ENCODE peak calls at places on chromosome 9, in nine cellular contexts. D is GM23338, W is tibial artery, C is bronchial epithelial cell, B is GM06990, U is mucosa of descending colon, K is IMR-90, T is uterus, L is ovary. H is an unnamed sample.

GRCh38 chr9:127583605-127584053 is 28.4 kb upstream of the STXBP1 start:
- DNase-seq in K (peak), L (no peak), C (peak), B (no peak), W (no peak), D (no peak), T (no peak), U (no peak), H (peak)

GRCh38 chr9:33446507-33447403 is 638 bp downstream of the AQP3 start:
- DNase-seq in B (peak), U (peak), C (peak), K (peak), D (no peak), T (peak), W (no peak), L (peak), H (peak)

GRCh38 chr9:86098793-86099694 is at the start of gene GOLM1:
- DNase-seq in U (peak), C (peak), L (peak), W (peak), B (peak), D (peak), T (peak), K (peak), H (peak)

GRCh38 chr9:91162784-91163440 is 198.8 kb downstream of the AUH start:
- DNase-seq in B (peak), W (peak), K (no peak), D (no peak), U (peak), T (no peak), C (peak), L (no peak), H (peak)

GRCh38 chr9:20884985-20885593 is 146.4 kb downstream of the HACD4 start:
- DNase-seq in C (peak), T (peak), W (peak), U (peak), D (peak), L (peak), K (peak), B (no peak), H (peak)

GRCh38 chr9:82526629-82527028 is 536.3 kb downstream of the RASEF start:
- DNase-seq in B (no peak), U (no peak), D (no peak), C (no peak), T (no peak), L (no peak), K (no peak), W (no peak), H (no peak)

GRCh38 chr9:73780916-73781315 is 629.3 kb downstream of the ANXA1 start:
- DNase-seq in K (no peak), C (peak), L (no peak), D (no peak), W (no peak), U (no peak), T (no peak), B (no peak), H (peak)

GRCh38 chr9:93324191-93324834 is 127.2 kb upstream of the FAM120A start:
- DNase-seq in C (no peak), B (no peak), U (no peak), L (no peak), W (no peak), D (no peak), K (no peak), T (no peak), H (no peak)

GRCh38 chr9:134864821-134865190 is 15.8 kb upstream of the FCN2 start:
- DNase-seq in K (no peak), W (no peak), L (no peak), B (no peak), D (no peak), U (no peak), T (no peak), C (no peak), H (no peak)

GRCh38 chr9:12853021-12853420 is 78.2 kb downstream of the LURAP1L start:
- DNase-seq in D (no peak), L (no peak), U (no peak), C (no peak), B (no peak), K (peak), W (no peak), T (no peak), H (peak)

GRCh38 chr9:81035171-81035570 is 654.2 kb downstream of the TLE1 start:
- DNase-seq in U (no peak), L (no peak), D (no peak), K (peak), W (no peak), C (no peak), B (no peak), T (peak), H (no peak)

GRCh38 chr9:120912958-120913672 is 13.5 kb downstream of the TRAF1 start:
- DNase-seq in U (no peak), D (no peak), B (no peak), C (no peak), T (no peak), L (no peak), K (no peak), W (no peak), H (no peak)

GRCh38 chr9:23941051-23941450 is 115.0 kb upstream of the ELAVL2 start:
- DNase-seq in L (no peak), C (peak), W (no peak), B (no peak), U (no peak), T (no peak), K (no peak), D (no peak), H (peak)

GRCh38 chr9:6931913-6932312 is 174.1 kb downstream of the KDM4C start:
- DNase-seq in W (no peak), T (no peak), B (no peak), L (no peak), C (peak), K (peak), U (peak), D (no peak), H (peak)

GRCh38 chr9:129490583-129491485 is 130.1 kb downstream of the C9orf50 start:
- DNase-seq in W (peak), D (no peak), L (no peak), U (peak), T (peak), C (no peak), K (no peak), B (no peak), H (no peak)

GRCh38 chr9:4780651-4781050 is 12.1 kb upstream of the RCL1 start:
- DNase-seq in C (peak), L (no peak), U (no peak), B (no peak), D (no peak), T (no peak), W (no peak), K (no peak), H (peak)

GRCh38 chr9:82332774-82333152 is 344.2 kb downstream of the SPATA31D1 start:
- DNase-seq in D (no peak), W (no peak), L (no peak), B (no peak), U (no peak), C (peak), K (peak), T (no peak), H (peak)

GRCh38 chr9:123058834-123059233 is 25.4 kb downstream of the GPR21 start:
- DNase-seq in T (no peak), K (peak), C (peak), B (no peak), L (no peak), U (no peak), D (no peak), W (peak), H (peak)

GRCh38 chr9:19184144-19184917 is 46.2 kb upstream of the DENND4C start:
- DNase-seq in C (peak), T (peak), B (peak), W (peak), D (peak), L (peak), U (peak), K (peak), H (peak)

GRCh38 chr9:87668722-87669121 is 57.2 kb upstream of the CTSL start:
- DNase-seq in U (no peak), D (no peak), W (no peak), L (no peak), T (no peak), C (no peak), B (no peak), K (no peak), H (no peak)

GRCh38 chr9:6049798-6050197 is 34.4 kb upstream of the RANBP6 start:
- DNase-seq in T (no peak), U (peak), L (no peak), B (peak), D (peak), W (no peak), C (peak), K (no peak), H (peak)

GRCh38 chr9:77426712-77427111 is 221.4 kb downstream of the GNA14 start:
- DNase-seq in T (no peak), L (no peak), D (no peak), B (no peak), W (no peak), C (no peak), K (no peak), U (no peak), H (no peak)

GRCh38 chr9:21904776-21905175 is 89.4 kb downstream of the CDKN2A start:
- DNase-seq in D (peak), L (no peak), T (no peak), K (no peak), C (no peak), U (no peak), W (no peak), B (no peak), H (no peak)

GRCh38 chr9:124420991-124421543 is 5.8 kb upstream of the PSMB7 start:
- DNase-seq in W (no peak), K (peak), D (peak), T (no peak), L (no peak), U (no peak), B (no peak), C (no peak), H (no peak)

GRCh38 chr9:137423810-137424291 is 658 bp downstream of the NOXA1 start:
- DNase-seq in U (no peak), D (peak), B (no peak), L (peak), W (no peak), C (no peak), K (no peak), T (peak), H (peak)

GRCh38 chr9:91927912-91928510 is 22.0 kb downstream of the ROR2 start:
- DNase-seq in B (no peak), K (no peak), U (no peak), T (no peak), W (no peak), C (no peak), D (peak), L (no peak), H (no peak)

GRCh38 chr9:86614871-86615849 is 260.9 kb upstream of the TUT7 start:
- DNase-seq in D (peak), L (no peak), B (no peak), T (no peak), C (peak), K (peak), U (peak), W (no peak), H (peak)

GRCh38 chr9:93097496-93098205 is 1.6 kb downstream of the CARD19 start:
- DNase-seq in U (peak), T (no peak), B (no peak), K (peak), D (no peak), C (no peak), W (peak), L (no peak), H (no peak)

GRCh38 chr9:120867676-120868338 is 9.2 kb downstream of the PHF19 start:
- DNase-seq in C (no peak), U (no peak), L (no peak), D (no peak), B (no peak), T (no peak), W (no peak), K (no peak), H (no peak)

GRCh38 chr9:101235105-101235866 is 149.5 kb downstream of the BAAT start:
- DNase-seq in U (no peak), B (no peak), W (no peak), L (no peak), D (peak), K (no peak), T (no peak), C (peak), H (peak)

GRCh38 chr9:21996438-21996837 is 1.8 kb downstream of the CDKN2B-AS1 start:
- DNase-seq in B (no peak), L (no peak), K (no peak), T (no peak), D (peak), W (no peak), C (no peak), U (no peak), H (no peak)

GRCh38 chr9:133839822-133840329 is 101.7 kb upstream of the SARDH start:
- DNase-seq in D (peak), K (peak), B (no peak), W (peak), U (peak), C (no peak), T (no peak), L (no peak), H (peak)
- H3K4me3 ChIP-seq in D (peak), K (no peak), B (no peak), W (no peak), U (no peak), C (no peak), T (no peak), L (no peak), H (no peak)

GRCh38 chr9:35725362-35725761 is 6.6 kb downstream of the TLN1 start:
- DNase-seq in W (no peak), L (no peak), B (no peak), K (no peak), T (no peak), U (no peak), D (peak), C (no peak), H (no peak)
- TF ChIP-seq CTCF in W (no peak), L (no peak), B (no peak), K (no peak), T (no peak), U (no peak), D (no peak), C (no peak), H (no peak)

DNA sequence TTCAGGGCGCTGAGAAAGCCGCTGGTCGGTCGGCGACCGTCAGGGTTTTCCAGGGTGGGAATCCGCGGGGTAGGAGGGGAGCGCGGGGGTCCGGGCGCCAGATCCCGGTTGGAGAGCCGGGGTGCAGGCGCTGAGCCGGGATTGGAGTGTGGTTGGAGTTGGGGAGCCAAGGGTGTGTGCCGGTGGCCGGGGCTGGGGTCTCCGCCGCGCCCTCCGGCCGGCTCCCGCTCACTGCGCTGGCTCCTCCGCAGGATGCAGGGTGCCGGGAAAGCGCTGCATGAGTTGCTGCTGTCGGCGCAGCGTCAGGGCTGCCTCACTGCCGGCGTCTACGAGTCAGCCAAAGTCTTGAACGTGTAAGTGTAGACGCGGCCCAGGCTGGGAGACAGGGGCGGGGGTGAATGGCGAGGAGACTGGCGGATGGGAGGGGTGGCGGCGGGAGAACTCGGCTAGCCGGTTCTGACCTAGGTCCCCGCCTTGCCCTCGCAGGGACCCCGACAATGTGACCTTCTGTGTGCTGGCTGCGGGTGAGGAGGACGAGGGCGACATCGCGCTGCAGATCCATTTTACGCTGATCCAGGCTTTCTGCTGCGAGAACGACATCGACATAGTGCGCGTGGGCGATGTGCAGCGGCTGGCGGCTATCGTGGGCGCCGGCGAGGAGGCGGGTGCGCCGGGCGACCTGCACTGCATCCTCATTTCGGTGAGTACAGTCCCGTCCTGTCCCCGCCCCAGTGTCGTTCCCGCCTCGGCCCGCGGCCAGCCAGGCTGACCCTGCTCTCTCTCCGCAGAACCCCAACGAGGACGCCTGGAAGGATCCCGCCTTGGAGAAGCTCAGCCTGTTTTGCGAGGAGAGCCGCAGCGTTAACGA is 603 bp downstream of the GADD45G start:
- DNase-seq in T (peak), D (peak), B (peak), K (peak), U (peak), W (peak), C (peak), L (peak), H (peak)
- H3K4me3 ChIP-seq in T (peak), D (peak), B (peak), K (peak), U (peak), W (peak), C (peak), L (peak), H (peak)

DNA sequence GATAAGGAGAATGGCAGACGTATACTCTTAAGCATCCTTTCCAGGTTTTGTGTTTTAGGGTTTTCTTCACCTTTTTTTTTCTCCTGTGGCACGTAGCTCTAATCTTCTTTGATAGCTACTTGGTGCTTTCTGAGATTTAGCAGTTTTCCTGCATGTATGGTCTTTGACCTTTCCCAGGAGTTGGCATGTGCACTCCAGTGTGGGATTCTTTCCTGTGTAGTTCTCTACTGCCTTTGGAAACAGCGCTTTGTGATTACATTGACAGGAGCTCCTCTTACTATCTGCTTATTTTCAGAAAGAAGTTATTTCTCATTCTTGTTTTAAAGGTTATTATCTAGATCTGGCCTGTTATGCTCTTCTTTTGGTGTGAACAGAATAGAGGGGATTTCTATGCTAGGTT is 65.5 kb downstream of the UNC13B start:
- DNase-seq in C (no peak), B (no peak), T (no peak), U (no peak), D (no peak), W (no peak), K (no peak), L (no peak), H (no peak)
- TF ChIP-seq CTCF in C (no peak), B (no peak), T (no peak), U (no peak), D (no peak), W (no peak), K (no peak), L (no peak), H (no peak)

GRCh38 chr9:115923410-115923809 is 230.2 kb upstream of the PAPPA start:
- DNase-seq in C (no peak), K (no peak), W (no peak), T (no peak), B (no peak), L (no peak), U (no peak), D (no peak), H (no peak)
- H3K4me3 ChIP-seq in C (no peak), K (no peak), W (no peak), T (no peak), B (no peak), L (no peak), U (no peak), D (no peak), H (no peak)

GRCh38 chr9:99300603-99301002 is 78.5 kb downstream of the SEC61B start:
- DNase-seq in D (no peak), L (no peak), U (no peak), C (no peak), B (no peak), K (no peak), T (no peak), W (no peak), H (no peak)

GRCh38 chr9:99300103-99300439 is 78.0 kb downstream of the SEC61B start:
- DNase-seq in K (no peak), W (no peak), C (no peak), T (no peak), B (no peak), L (no peak), D (no peak), U (no peak), H (no peak)

GRCh38 chr9:99298660-99299059 is 76.6 kb downstream of the SEC61B start:
- DNase-seq in W (no peak), D (peak), T (no peak), U (no peak), L (no peak), C (no peak), K (no peak), B (no peak), H (no peak)

GRCh38 chr9:99296375-99296951 is 74.4 kb downstream of the SEC61B start:
- DNase-seq in B (peak), T (peak), K (no peak), U (peak), L (peak), D (peak), W (no peak), C (no peak), H (no peak)

DNA sequence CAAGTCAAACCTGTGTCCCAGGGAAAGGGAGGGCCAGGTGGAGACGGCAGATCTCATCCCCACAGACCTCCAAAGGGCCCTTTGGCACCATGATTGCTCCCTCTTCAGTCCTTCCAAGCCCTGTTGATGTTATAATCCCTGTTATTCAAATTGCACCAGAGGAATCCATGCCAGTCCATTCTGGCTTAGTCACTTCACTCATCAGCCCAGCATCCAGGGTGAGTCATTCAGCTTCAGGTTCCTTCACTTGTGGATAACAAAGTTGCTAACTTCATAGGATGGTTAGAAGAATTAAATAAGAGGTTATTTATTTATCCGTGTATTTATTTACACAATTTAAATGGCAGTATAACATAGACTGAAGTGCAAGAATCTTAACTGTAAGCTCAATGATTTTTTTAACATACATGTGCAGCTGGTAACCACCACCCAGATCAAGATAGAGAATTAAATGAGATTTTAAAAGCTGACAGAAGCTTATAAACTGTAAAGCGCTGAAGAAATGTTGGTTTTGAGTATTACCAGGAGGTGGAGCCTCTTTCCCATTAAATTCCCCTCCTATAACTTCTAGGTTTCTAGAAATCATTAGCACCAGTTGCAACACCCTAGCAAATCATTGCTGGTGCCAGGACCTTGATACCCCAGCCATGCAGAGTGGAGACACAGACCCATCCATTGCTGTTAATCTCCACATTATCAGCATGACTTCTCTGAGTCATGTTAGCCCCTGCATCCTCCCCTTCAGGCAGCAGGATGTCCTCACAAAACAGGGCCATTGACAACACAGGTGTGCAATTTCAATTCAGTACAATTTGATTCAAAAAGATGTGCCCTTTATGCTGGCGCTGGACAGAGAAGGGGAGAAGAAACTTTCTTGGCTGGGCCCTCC is 77.4 kb downstream of the SEC61B start:
- DNase-seq in W (no peak), K (peak), D (no peak), C (peak), L (no peak), B (no peak), U (no peak), T (no peak), H (peak)
- TF ChIP-seq CTCF in W (no peak), K (peak), D (peak), C (no peak), L (no peak), B (no peak), U (no peak), T (no peak), H (peak)

GRCh38 chr9:3433754-3434153 is 92.0 kb downstream of the RFX3 start:
- DNase-seq in D (no peak), W (no peak), L (no peak), K (no peak), B (no peak), U (no peak), C (no peak), T (no peak), H (no peak)
- H3K4me3 ChIP-seq in D (no peak), W (no peak), L (no peak), K (no peak), B (no peak), U (no peak), C (no peak), T (no peak), H (no peak)

DNA sequence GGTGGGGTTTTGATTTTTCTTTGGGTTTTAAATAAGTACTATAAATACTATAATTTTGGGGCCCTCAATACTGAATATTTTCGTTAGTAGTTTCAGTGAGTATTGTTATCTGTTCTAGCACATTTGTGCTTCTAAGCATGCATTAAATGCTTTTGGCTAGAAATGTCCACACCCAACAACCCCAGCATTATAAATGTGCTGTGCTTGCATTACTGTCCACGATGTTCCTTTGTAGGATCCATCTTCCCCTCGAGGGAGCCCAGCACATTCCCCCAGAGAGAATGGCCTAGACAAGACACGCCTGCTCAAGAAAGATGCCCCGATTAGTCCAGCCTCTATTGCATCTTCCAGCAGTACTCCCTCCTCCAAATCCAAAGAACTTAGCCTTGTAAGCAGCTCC is 134.7 kb downstream of the TLE4 start:
- DNase-seq in K (no peak), L (no peak), B (no peak), C (no peak), W (no peak), T (no peak), D (no peak), U (no peak), H (no peak)
- TF ChIP-seq CTCF in K (no peak), L (no peak), B (no peak), C (no peak), W (no peak), T (no peak), D (no peak), U (no peak), H (no peak)